ENCODE peak calls at places on chromosomes 12 and 14, in four cellular contexts. One of them, this sample, is unnamed.

GRCh38 chr12:64781374-64782029 is 22.3 kb upstream of the GNS start:
- DNase-seq in K562: no peak
- DNase-seq in HepG2: no peak
- DNase-seq in A549: no peak
- DNase-seq in this sample: no peak

GRCh38 chr12:122852336-122853275 is 17.3 kb downstream of the HIP1R start:
- DNase-seq in K562: no peak
- DNase-seq in HepG2: no peak
- DNase-seq in A549: no peak
- DNase-seq in this sample: no peak

GRCh38 chr14:100346306-100347091 is 23.4 kb downstream of the SLC25A47 start:
- DNase-seq in A549: no peak
- DNase-seq in HepG2: no peak
- DNase-seq in K562: no peak
- DNase-seq in this sample: no peak

GRCh38 chr14:92586966-92587365 is 73.4 kb downstream of the RIN3 start:
- DNase-seq in K562: no peak
- DNase-seq in A549: no peak
- DNase-seq in HepG2: no peak
- DNase-seq in this sample: no peak

GRCh38 chr14:78683206-78683605 is 513.0 kb downstream of the NRXN3 start:
- DNase-seq in A549: no peak
- DNase-seq in K562: no peak
- DNase-seq in HepG2: no peak
- DNase-seq in this sample: no peak

GRCh38 chr12:14260011-14260993 is 105.2 kb upstream of the ATF7IP start:
- DNase-seq in A549: no peak
- DNase-seq in HepG2: peak
- DNase-seq in K562: peak
- DNase-seq in this sample: peak

GRCh38 chr12:68405292-68405900 is 73.2 kb upstream of the MDM1 start:
- DNase-seq in HepG2: no peak
- DNase-seq in K562: no peak
- DNase-seq in A549: no peak
- DNase-seq in this sample: no peak

GRCh38 chr14:24437020-24437735 is 5.4 kb downstream of the SDR39U1 start:
- DNase-seq in K562: no peak
- DNase-seq in A549: no peak
- DNase-seq in HepG2: no peak
- DNase-seq in this sample: no peak

GRCh38 chr12:46389130-46389616 is 16.6 kb upstream of the SLC38A2 start:
- DNase-seq in A549: no peak
- DNase-seq in K562: no peak
- DNase-seq in HepG2: no peak
- DNase-seq in this sample: no peak

GRCh38 chr12:117033382-117034045 is 65.7 kb downstream of the TESC start:
- DNase-seq in A549: no peak
- DNase-seq in K562: no peak
- DNase-seq in HepG2: no peak
- DNase-seq in this sample: no peak

GRCh38 chr12:122547330-122547729 is 20.3 kb downstream of the KNTC1 start:
- DNase-seq in K562: no peak
- DNase-seq in A549: no peak
- DNase-seq in HepG2: no peak
- DNase-seq in this sample: no peak

GRCh38 chr12:12671850-12672660 is 23.9 kb downstream of the GPR19 start:
- DNase-seq in K562: no peak
- DNase-seq in A549: no peak
- DNase-seq in HepG2: no peak
- DNase-seq in this sample: no peak

GRCh38 chr12:52006726-52007157 is at the start of gene TAMALIN:
- DNase-seq in K562: no peak
- DNase-seq in HepG2: no peak
- DNase-seq in A549: no peak
- DNase-seq in this sample: peak

GRCh38 chr12:65238609-65239008 is 39.9 kb upstream of the MSRB3 start:
- DNase-seq in K562: no peak
- DNase-seq in A549: no peak
- DNase-seq in HepG2: no peak
- DNase-seq in this sample: no peak

GRCh38 chr14:96735509-96735908 is 61.7 kb upstream of the VRK1 start:
- DNase-seq in A549: no peak
- DNase-seq in K562: no peak
- DNase-seq in HepG2: no peak
- DNase-seq in this sample: no peak

GRCh38 chr12:50053583-50053982 is 3.8 kb upstream of the ASIC1 start:
- DNase-seq in HepG2: no peak
- DNase-seq in K562: peak
- DNase-seq in A549: no peak
- DNase-seq in this sample: no peak

GRCh38 chr12:50056629-50056976 is 793 bp upstream of the ASIC1 start:
- DNase-seq in HepG2: no peak
- DNase-seq in K562: no peak
- DNase-seq in A549: no peak
- DNase-seq in this sample: no peak

GRCh38 chr12:50057896-50058670 is 687 bp downstream of the ASIC1 start:
- DNase-seq in K562: no peak
- DNase-seq in A549: no peak
- DNase-seq in HepG2: no peak
- DNase-seq in this sample: no peak

GRCh38 chr12:50057000-50057841 is at the start of gene ASIC1:
- DNase-seq in A549: peak
- DNase-seq in HepG2: no peak
- DNase-seq in K562: peak
- DNase-seq in this sample: peak

GRCh38 chr12:50055831-50056628 is 1.4 kb upstream of the ASIC1 start:
- DNase-seq in HepG2: peak
- DNase-seq in K562: peak
- DNase-seq in A549: peak
- DNase-seq in this sample: peak
- TF ChIP-seq JUN in HepG2: no peak
- TF ChIP-seq JUN in K562: peak
- TF ChIP-seq JUN in A549: no peak
- TF ChIP-seq JUN in this sample: no peak

GRCh38 chr14:74663884-74664283 is 49.0 kb downstream of the AREL1 start:
- DNase-seq in HepG2: no peak
- DNase-seq in K562: no peak
- DNase-seq in A549: no peak
- DNase-seq in this sample: no peak

GRCh38 chr14:74660863-74661262 is 48.8 kb upstream of the LTBP2 start:
- DNase-seq in K562: peak
- DNase-seq in A549: no peak
- DNase-seq in HepG2: no peak
- DNase-seq in this sample: no peak

GRCh38 chr14:74664717-74665116 is 48.2 kb downstream of the AREL1 start:
- DNase-seq in A549: no peak
- DNase-seq in K562: no peak
- DNase-seq in HepG2: no peak
- DNase-seq in this sample: no peak

GRCh38 chr14:74660167-74660566 is 48.1 kb upstream of the LTBP2 start:
- DNase-seq in HepG2: no peak
- DNase-seq in K562: peak
- DNase-seq in A549: no peak
- DNase-seq in this sample: no peak

DNA sequence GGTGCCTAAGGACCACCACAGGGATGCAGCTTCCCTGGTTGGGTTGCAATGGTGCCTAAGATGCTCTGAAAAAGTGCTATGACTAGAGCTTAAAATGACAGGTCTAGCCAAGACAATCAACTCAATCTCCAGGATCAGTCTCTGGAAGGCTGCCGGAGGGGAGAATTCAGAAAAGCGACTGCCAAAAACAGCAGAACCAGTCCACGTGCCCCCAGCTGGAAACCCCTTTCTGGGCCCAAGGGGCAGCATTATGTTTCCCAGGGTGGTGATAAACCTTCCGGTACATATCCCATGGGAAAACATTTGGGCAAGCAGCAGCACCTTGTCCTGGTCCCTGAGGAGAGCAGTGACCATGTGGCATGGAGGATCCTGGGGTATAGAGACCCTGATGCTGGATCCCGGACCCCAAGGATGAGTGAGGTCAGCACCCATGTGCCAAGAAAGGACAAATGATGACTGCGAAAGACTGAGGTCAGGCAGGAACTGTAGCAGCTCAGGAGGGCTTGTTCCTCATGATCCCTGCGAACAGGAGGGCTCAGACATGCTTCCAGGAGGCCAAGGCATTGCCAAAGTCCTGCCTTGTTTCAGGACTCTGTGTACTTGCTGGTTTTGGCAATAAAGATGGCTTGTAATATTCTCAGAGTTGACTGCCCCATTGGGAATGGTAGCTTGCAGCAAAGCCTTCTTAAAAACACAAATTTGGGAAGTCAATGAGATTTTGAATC is 49.9 kb upstream of the LTBP2 start:
- DNase-seq in A549: no peak
- DNase-seq in HepG2: no peak
- DNase-seq in K562: no peak
- DNase-seq in this sample: no peak
- TF ChIP-seq ESRRA in A549: no peak
- TF ChIP-seq ESRRA in HepG2: no peak
- TF ChIP-seq ESRRA in K562: no peak
- TF ChIP-seq ESRRA in this sample: no peak

GRCh38 chr12:89632778-89633177 is 75.9 kb downstream of the ATP2B1 start:
- DNase-seq in A549: no peak
- DNase-seq in HepG2: peak
- DNase-seq in K562: no peak
- DNase-seq in this sample: no peak

GRCh38 chr12:89636054-89636775 is 72.4 kb downstream of the ATP2B1 start:
- DNase-seq in A549: peak
- DNase-seq in K562: no peak
- DNase-seq in HepG2: no peak
- DNase-seq in this sample: no peak

GRCh38 chr12:89634508-89634907 is 74.1 kb downstream of the ATP2B1 start:
- DNase-seq in HepG2: no peak
- DNase-seq in K562: no peak
- DNase-seq in A549: no peak
- DNase-seq in this sample: no peak

GRCh38 chr12:89636776-89637160 is 71.9 kb downstream of the ATP2B1 start:
- DNase-seq in A549: no peak
- DNase-seq in HepG2: no peak
- DNase-seq in K562: no peak
- DNase-seq in this sample: no peak
- TF ChIP-seq USF2 in A549: no peak
- TF ChIP-seq USF2 in HepG2: no peak
- TF ChIP-seq USF2 in K562: no peak
- TF ChIP-seq USF2 in this sample: no peak

DNA sequence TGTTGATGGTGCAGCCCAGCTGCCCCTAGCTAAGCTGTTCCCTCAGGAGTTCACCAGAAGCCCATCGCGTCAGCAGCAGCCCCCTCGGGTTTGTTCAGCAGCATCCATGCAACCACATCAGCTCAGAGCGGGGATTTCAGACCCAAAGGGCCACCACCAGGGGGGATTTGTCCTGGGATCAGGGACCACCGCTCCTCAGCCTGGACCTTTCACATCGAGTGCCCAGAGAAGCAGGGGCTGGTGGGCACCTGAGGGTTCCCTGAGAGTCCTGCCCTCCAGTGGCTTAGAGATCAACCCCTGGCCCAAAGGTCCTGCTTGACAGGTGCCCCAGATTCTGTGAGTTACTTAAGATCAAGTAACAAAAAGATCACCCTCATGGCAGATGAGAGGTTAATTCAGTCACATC is 65.9 kb upstream of the C14orf180 start:
- DNase-seq in HepG2: no peak
- DNase-seq in A549: no peak
- DNase-seq in K562: no peak
- DNase-seq in this sample: no peak
- TF ChIP-seq JUN in HepG2: no peak
- TF ChIP-seq JUN in A549: no peak
- TF ChIP-seq JUN in K562: no peak
- TF ChIP-seq JUN in this sample: no peak

GRCh38 chr14:105508069-105508468 is 17.0 kb downstream of the TEDC1 start:
- DNase-seq in HepG2: no peak
- DNase-seq in K562: no peak
- DNase-seq in A549: no peak
- DNase-seq in this sample: no peak
- TF ChIP-seq ESRRA in HepG2: no peak
- TF ChIP-seq ESRRA in K562: no peak
- TF ChIP-seq ESRRA in A549: no peak
- TF ChIP-seq ESRRA in this sample: no peak

GRCh38 chr14:20428010-20428365 is 8.0 kb downstream of the KLHL33 start:
- DNase-seq in K562: no peak
- DNase-seq in HepG2: no peak
- DNase-seq in A549: no peak
- DNase-seq in this sample: no peak
- TF ChIP-seq USF2 in K562: no peak
- TF ChIP-seq USF2 in HepG2: no peak
- TF ChIP-seq USF2 in A549: no peak
- TF ChIP-seq USF2 in this sample: no peak

GRCh38 chr12:10126401-10126800 is 3.6 kb downstream of the CLEC7A start:
- DNase-seq in A549: no peak
- DNase-seq in HepG2: no peak
- DNase-seq in K562: no peak
- DNase-seq in this sample: no peak

GRCh38 chr12:10115890-10116289 is 14.1 kb downstream of the CLEC7A start:
- DNase-seq in K562: no peak
- DNase-seq in HepG2: no peak
- DNase-seq in A549: no peak
- DNase-seq in this sample: no peak

GRCh38 chr12:10122689-10123088 is 7.3 kb downstream of the CLEC7A start:
- DNase-seq in A549: no peak
- DNase-seq in HepG2: peak
- DNase-seq in K562: no peak
- DNase-seq in this sample: no peak

GRCh38 chr12:10119072-10119471 is 10.9 kb downstream of the CLEC7A start:
- DNase-seq in K562: no peak
- DNase-seq in HepG2: no peak
- DNase-seq in A549: no peak
- DNase-seq in this sample: no peak

DNA sequence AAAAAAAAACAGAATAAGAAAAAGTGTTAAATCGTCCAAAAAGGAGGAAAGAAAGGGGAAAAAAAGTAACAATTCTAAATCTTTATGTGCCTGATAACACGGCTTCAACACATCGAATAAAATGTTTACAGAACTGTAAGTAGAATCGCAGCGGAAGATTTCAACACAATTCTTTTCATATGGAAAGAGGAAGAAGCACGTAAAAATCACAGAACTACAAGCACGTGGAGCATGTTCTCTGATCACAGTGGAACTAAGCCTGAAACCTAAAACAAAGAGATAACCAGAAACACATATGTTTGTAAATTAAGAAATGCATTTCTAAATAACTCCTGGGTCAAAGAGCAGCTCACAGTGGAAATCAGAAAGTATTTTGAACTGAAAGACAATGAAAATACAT is 8.7 kb downstream of the CLEC7A start:
- DNase-seq in K562: no peak
- DNase-seq in HepG2: no peak
- DNase-seq in A549: no peak
- DNase-seq in this sample: no peak
- TF ChIP-seq JUN in K562: no peak
- TF ChIP-seq JUN in HepG2: no peak
- TF ChIP-seq JUN in A549: no peak
- TF ChIP-seq JUN in this sample: no peak

GRCh38 chr12:111775205-111776193 is 8.8 kb downstream of the ALDH2 start:
- DNase-seq in A549: no peak
- DNase-seq in HepG2: peak
- DNase-seq in K562: peak
- DNase-seq in this sample: no peak
- TF ChIP-seq ESRRA in A549: no peak
- TF ChIP-seq ESRRA in HepG2: no peak
- TF ChIP-seq ESRRA in K562: peak
- TF ChIP-seq ESRRA in this sample: no peak